ENCODE peak calls at places on chromosomes 4 and X, in four cellular contexts. One of them, this sample, is unnamed.

GRCh38 chrX:20664774-20665173 is 398.1 kb upstream of the RPS6KA3 start:
- DNase-seq in Karpas-422: no peak
- DNase-seq in H1: no peak
- DNase-seq in PC-3: no peak
- DNase-seq in this sample: no peak

GRCh38 chrX:70134116-70134477 is 850 bp downstream of the IGBP1 start:
- DNase-seq in H1: no peak
- DNase-seq in Karpas-422: no peak
- DNase-seq in PC-3: peak; percentile 32
- DNase-seq in this sample: peak; percentile 49

GRCh38 chrX:72142931-72143709 is 11.4 kb upstream of the RTL5 start:
- DNase-seq in Karpas-422: no peak
- DNase-seq in H1: no peak
- DNase-seq in PC-3: no peak
- DNase-seq in this sample: no peak

GRCh38 chrX:68731254-68731653 is 83.8 kb downstream of the STARD8 start:
- DNase-seq in PC-3: no peak
- DNase-seq in H1: no peak
- DNase-seq in Karpas-422: no peak
- DNase-seq in this sample: no peak

GRCh38 chrX:69088171-69088938 is 76.9 kb downstream of the PJA1 start:
- DNase-seq in PC-3: no peak
- DNase-seq in H1: no peak
- DNase-seq in Karpas-422: no peak
- DNase-seq in this sample: peak; percentile 20

GRCh38 chr4:135032670-135033069 is 831.1 kb upstream of the PABPC4L start:
- DNase-seq in H1: no peak
- DNase-seq in PC-3: no peak
- DNase-seq in Karpas-422: no peak
- DNase-seq in this sample: no peak

GRCh38 chr4:16508968-16509367 is 282.7 kb upstream of the TAPT1 start:
- DNase-seq in PC-3: peak; percentile 42
- DNase-seq in Karpas-422: peak; percentile 60
- DNase-seq in H1: no peak
- DNase-seq in this sample: peak; percentile 22

GRCh38 chrX:19638968-19639539 is 123.7 kb upstream of the MAP3K15 start:
- DNase-seq in Karpas-422: peak; percentile 80
- DNase-seq in PC-3: peak; percentile 31
- DNase-seq in H1: no peak
- DNase-seq in this sample: no peak

GRCh38 chr4:74262522-74262921 is 45.7 kb upstream of the EPGN start:
- DNase-seq in Karpas-422: no peak
- DNase-seq in H1: no peak
- DNase-seq in PC-3: no peak
- DNase-seq in this sample: peak; percentile 13

GRCh38 chrX:68443155-68443868 is 10.0 kb upstream of the OPHN1 start:
- DNase-seq in Karpas-422: no peak
- DNase-seq in PC-3: peak; percentile 71
- DNase-seq in H1: no peak
- DNase-seq in this sample: peak; percentile 32

GRCh38 chr4:54879576-54879975 is 221.8 kb downstream of the KIT start:
- DNase-seq in H1: no peak
- DNase-seq in Karpas-422: no peak
- DNase-seq in PC-3: peak; percentile 13
- DNase-seq in this sample: peak; percentile 71

GRCh38 chrX:151397741-151398070 is 700 bp downstream of the VMA21 start:
- DNase-seq in H1: no peak
- DNase-seq in PC-3: peak; percentile 7
- DNase-seq in Karpas-422: peak; percentile 40
- DNase-seq in this sample: no peak
- H3K9ac ChIP-seq in H1: peak overlapping the region; percentile 59
- H3K9ac ChIP-seq in PC-3: peak overlapping the region; percentile 96
- H3K9ac ChIP-seq in Karpas-422: peak overlapping the region; percentile 93
- H3K9ac ChIP-seq in this sample: peak overlapping the region; percentile 95

DNA sequence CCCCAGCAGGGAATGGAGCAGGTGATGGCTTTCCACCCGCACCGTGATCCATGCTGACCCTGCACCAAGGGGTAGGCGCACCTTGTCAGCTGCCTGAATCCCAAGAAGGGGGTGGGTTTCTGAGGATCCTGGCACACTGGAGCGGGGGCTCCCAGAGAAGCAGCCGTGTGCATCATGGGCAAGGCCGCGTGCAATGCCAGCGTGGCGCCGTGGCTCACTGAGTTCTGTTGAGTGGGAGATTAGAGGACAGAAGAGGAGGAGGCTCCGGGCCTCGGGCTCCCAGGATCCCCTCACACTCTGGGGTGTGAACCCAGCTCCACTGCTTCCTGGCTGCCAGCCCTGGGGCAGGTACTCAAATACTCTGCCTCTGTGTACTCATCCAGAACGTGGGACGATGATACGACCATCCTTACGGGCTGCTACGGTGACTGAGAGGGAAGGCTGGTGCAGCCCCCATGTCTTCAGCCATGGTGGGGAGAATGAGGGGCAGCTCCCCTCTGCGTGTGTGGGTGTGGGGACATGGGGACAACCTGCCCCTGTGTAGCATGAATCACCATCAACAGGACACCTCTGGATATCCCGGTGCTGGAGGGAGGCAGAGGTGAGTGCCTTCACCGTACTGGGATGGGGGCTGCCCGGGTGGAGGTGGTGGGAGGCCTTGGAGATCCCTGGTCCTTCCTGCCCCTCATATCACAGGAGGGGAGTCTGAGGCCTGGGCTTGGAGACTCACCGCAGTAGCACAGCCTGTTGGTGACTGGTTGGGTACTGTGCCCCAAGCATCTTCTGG is 52.6 kb downstream of the CPZ start:
- DNase-seq in H1: peak; percentile 43
- DNase-seq in Karpas-422: no peak
- DNase-seq in PC-3: no peak
- DNase-seq in this sample: no peak
- H3K9ac ChIP-seq in H1: no peak overlapping the region
- H3K9ac ChIP-seq in Karpas-422: no peak overlapping the region
- H3K9ac ChIP-seq in PC-3: no peak overlapping the region
- H3K9ac ChIP-seq in this sample: no peak overlapping the region

GRCh38 chrX:13420545-13421183 is 100.8 kb upstream of the ATXN3L start:
- DNase-seq in H1: no peak
- DNase-seq in PC-3: no peak
- DNase-seq in Karpas-422: no peak
- DNase-seq in this sample: no peak

GRCh38 chrX:13419276-13419675 is 99.4 kb upstream of the ATXN3L start:
- DNase-seq in H1: no peak
- DNase-seq in PC-3: no peak
- DNase-seq in Karpas-422: no peak
- DNase-seq in this sample: no peak

GRCh38 chrX:13415551-13415950 is 95.7 kb upstream of the ATXN3L start:
- DNase-seq in Karpas-422: no peak
- DNase-seq in H1: no peak
- DNase-seq in PC-3: no peak
- DNase-seq in this sample: no peak

GRCh38 chrX:13419918-13420317 is 100.1 kb upstream of the ATXN3L start:
- DNase-seq in H1: no peak
- DNase-seq in Karpas-422: no peak
- DNase-seq in PC-3: no peak
- DNase-seq in this sample: no peak

GRCh38 chrX:13418126-13419091 is 98.6 kb upstream of the ATXN3L start:
- DNase-seq in H1: no peak
- DNase-seq in PC-3: peak; percentile 45
- DNase-seq in Karpas-422: no peak
- DNase-seq in this sample: peak; percentile 50
- H3K9ac ChIP-seq in H1: no peak overlapping the region
- H3K9ac ChIP-seq in PC-3: no peak overlapping the region
- H3K9ac ChIP-seq in Karpas-422: no peak overlapping the region
- H3K9ac ChIP-seq in this sample: peak overlapping the region; percentile 31

DNA sequence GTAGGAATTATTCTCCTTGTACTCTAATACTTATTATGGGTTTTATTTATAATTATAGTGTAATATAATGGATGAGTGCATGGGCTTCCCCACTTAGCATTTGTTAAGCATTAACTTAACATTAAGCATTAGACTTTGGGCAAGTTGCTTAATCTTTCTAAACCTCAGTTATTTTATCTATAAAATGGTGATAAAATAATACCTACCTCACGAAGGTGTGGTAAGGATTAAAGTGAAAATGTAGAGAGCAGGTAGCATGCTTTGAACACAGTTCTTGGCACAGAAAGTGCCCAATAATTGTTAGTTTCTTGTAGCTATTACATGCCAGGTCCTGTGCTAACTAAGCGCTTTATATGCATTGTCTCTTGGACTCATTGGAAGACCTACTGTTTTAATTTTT is 2.6 kb downstream of the MSMO1 start:
- DNase-seq in H1: no peak
- DNase-seq in PC-3: no peak
- DNase-seq in Karpas-422: no peak
- DNase-seq in this sample: no peak
- H3K9ac ChIP-seq in H1: no peak overlapping the region
- H3K9ac ChIP-seq in PC-3: no peak overlapping the region
- H3K9ac ChIP-seq in Karpas-422: peak overlapping the region; percentile 82
- H3K9ac ChIP-seq in this sample: no peak overlapping the region

DNA sequence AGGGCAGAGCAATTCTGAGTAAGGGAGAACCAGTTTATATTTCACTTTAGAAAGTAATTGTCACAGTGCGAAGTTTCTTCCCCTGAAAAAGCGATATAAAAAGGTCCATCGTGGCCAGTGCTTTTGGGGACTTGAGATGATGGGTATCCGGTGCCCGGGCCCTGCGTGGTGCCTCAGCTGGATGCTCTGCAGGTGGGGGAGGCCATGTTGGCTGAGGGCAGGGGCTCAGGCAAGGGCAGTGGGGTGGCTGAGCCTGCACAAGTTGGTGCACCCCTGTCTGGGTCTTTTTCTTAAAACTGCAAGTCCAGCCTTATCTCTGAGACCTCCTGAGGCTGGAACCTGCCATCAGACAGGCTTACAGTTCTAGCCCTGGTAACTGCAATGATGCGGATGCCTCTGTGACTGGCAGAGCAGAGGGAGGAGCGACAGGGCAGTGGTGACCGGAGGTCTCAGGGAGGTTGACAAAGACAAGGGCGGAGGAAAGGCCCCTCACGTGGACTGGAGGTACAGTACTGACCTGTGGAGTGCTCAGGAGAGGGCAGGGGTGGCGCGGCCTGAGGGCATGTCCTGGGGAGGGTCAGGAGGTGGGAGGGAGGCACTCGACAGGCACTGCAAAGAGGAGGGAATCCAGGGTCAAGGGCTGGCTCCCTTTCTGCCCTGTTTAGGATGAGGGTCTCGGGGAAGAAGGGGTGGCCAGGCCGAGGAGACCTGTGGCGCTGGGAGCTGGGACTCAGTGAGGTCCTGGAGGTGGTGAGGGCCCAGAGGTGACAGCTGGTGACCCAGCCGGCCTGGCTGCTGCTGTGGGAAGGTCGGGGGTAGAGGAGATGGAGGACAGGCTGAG is 1.8 kb downstream of the RGS12 start:
- DNase-seq in H1: no peak
- DNase-seq in Karpas-422: no peak
- DNase-seq in PC-3: no peak
- DNase-seq in this sample: no peak
- H3K9ac ChIP-seq in H1: no peak overlapping the region
- H3K9ac ChIP-seq in Karpas-422: no peak overlapping the region
- H3K9ac ChIP-seq in PC-3: no peak overlapping the region
- H3K9ac ChIP-seq in this sample: no peak overlapping the region

GRCh38 chrX:107676559-107677378 is 48.5 kb downstream of the PRPS1 start:
- DNase-seq in PC-3: peak; percentile 80
- DNase-seq in H1: no peak
- DNase-seq in Karpas-422: no peak
- DNase-seq in this sample: peak; percentile 90
- H3K9ac ChIP-seq in PC-3: peak overlapping the region; percentile 91
- H3K9ac ChIP-seq in H1: no peak overlapping the region
- H3K9ac ChIP-seq in Karpas-422: peak overlapping the region; percentile 48
- H3K9ac ChIP-seq in this sample: peak overlapping the region; percentile 90

DNA sequence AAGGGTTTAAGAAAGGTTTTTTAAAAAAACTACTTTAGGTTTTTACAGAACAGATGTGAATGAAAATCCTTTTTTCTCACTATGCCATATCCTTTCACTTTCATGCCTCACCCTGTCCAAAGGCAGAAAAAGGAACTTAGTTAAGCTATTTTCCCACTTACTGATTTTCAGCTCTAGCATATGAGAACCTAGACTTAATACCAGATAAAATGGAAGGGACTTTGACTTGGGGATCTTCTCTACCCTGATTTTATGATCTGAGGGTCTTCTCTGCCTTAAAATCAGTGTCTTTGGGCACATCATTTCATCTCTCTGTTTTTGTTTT is 42.4 kb downstream of the FNIP2 start:
- DNase-seq in Karpas-422: no peak
- DNase-seq in H1: no peak
- DNase-seq in PC-3: no peak
- DNase-seq in this sample: no peak
- H3K9ac ChIP-seq in Karpas-422: no peak overlapping the region
- H3K9ac ChIP-seq in H1: no peak overlapping the region
- H3K9ac ChIP-seq in PC-3: peak overlapping the region; percentile 78
- H3K9ac ChIP-seq in this sample: peak overlapping the region; percentile 85

DNA sequence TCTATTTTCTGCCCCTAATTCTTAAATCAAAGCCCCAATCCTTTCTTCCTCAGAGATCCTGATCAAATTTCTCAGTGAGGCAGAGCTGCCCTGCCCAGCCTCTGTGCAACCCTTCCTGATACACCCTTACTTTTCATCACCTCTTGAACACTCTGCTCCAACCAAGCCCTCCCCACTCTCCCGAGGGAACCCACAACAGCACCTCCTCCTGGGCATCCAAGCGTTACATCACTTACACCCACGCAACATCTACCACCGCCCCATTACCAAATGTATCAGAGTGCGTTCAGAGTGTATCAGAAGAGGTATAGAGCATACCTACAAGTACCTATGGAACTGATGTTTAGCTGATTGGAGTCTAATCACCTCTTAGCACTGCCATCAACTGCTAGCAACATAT is 186.5 kb downstream of the RAP1GDS1 start:
- DNase-seq in Karpas-422: peak; percentile 48
- DNase-seq in PC-3: no peak
- DNase-seq in H1: peak; percentile 51
- DNase-seq in this sample: no peak
- H3K9ac ChIP-seq in Karpas-422: no peak overlapping the region
- H3K9ac ChIP-seq in PC-3: no peak overlapping the region
- H3K9ac ChIP-seq in H1: no peak overlapping the region
- H3K9ac ChIP-seq in this sample: no peak overlapping the region

DNA sequence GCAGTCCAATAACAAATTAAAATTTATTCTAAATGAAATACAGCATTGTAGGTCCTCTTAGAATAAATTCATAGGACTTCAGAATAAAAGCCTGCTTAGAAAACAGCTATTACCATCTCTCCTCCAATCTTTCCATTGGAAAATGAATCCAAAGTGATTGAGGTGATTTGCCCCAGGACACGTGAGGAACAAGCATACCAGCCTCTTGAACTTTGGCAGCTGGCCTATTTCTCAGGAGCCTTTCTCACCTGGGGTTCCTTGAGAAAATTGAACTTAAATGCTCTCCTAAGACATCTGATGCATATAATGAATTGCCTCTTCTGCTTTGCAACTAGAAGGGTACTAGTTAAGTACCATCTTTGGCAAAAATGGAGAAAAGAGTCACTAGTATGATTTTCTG is 13.5 kb downstream of the ARHGAP24 start:
- DNase-seq in Karpas-422: no peak
- DNase-seq in H1: no peak
- DNase-seq in PC-3: no peak
- DNase-seq in this sample: no peak
- H3K9ac ChIP-seq in Karpas-422: no peak overlapping the region
- H3K9ac ChIP-seq in H1: no peak overlapping the region
- H3K9ac ChIP-seq in PC-3: no peak overlapping the region
- H3K9ac ChIP-seq in this sample: no peak overlapping the region